ENCODE peak calls at places on chromosome 9, in four cellular contexts. P, C, K and J are unnamed samples.

GRCh38 chr9:134474058-134474370 is 147.8 kb downstream of the RXRA start:
- DNase-seq in C (no peak), K (no peak), P (no peak), J (no peak)

GRCh38 chr9:847505-847904 is 6.0 kb downstream of the DMRT1 start:
- DNase-seq in P (no peak), K (no peak), C (no peak), J (no peak)

GRCh38 chr9:14383296-14383695 is 69.4 kb upstream of the NFIB start:
- DNase-seq in P (no peak), C (no peak), K (no peak), J (no peak)

GRCh38 chr9:4334439-4334838 is 34.6 kb upstream of the GLIS3 start:
- DNase-seq in K (peak), P (peak), C (no peak), J (peak)

GRCh38 chr9:130467371-130467770 is 22.6 kb downstream of the ASS1 start:
- DNase-seq in P (no peak), K (no peak), C (no peak), J (no peak)

GRCh38 chr9:135701067-135701967 is 668 bp upstream of the KCNT1 start:
- DNase-seq in C (no peak), P (no peak), K (no peak), J (no peak)

GRCh38 chr9:123081824-123082223 is 48.4 kb downstream of the GPR21 start:
- DNase-seq in K (no peak), C (no peak), P (no peak), J (no peak)

GRCh38 chr9:93708987-93709302 is 132.6 kb downstream of the PHF2 start:
- DNase-seq in K (no peak), C (no peak), P (no peak), J (no peak)

GRCh38 chr9:137083418-137084004 is 3.3 kb upstream of the MAN1B1 start:
- DNase-seq in P (peak), K (peak), C (no peak), J (peak)

GRCh38 chr9:89701221-89701798 is 96.5 kb downstream of the GADD45G start:
- DNase-seq in P (no peak), K (no peak), C (peak), J (no peak)

GRCh38 chr9:68872026-68872501 is 141.8 kb downstream of the PRKACG start:
- DNase-seq in P (no peak), C (no peak), K (no peak), J (peak)

GRCh38 chr9:137150485-137151060 is 11.6 kb downstream of the GRIN1 start:
- DNase-seq in K (peak), C (no peak), P (no peak), J (peak)

GRCh38 chr9:16236326-16236725 is 634.1 kb downstream of the BNC2 start:
- DNase-seq in P (no peak), C (no peak), K (no peak), J (no peak)

GRCh38 chr9:13534006-13534405 is 254.5 kb upstream of the MPDZ start:
- DNase-seq in C (no peak), K (no peak), P (no peak), J (no peak)

GRCh38 chr9:114988962-114989599 is 58.7 kb upstream of the TNFSF8 start:
- DNase-seq in C (no peak), P (no peak), K (no peak), J (no peak)

GRCh38 chr9:38026840-38027527 is 42.0 kb downstream of the SHB start:
- DNase-seq in K (no peak), C (no peak), P (peak), J (no peak)

GRCh38 chr9:6681147-6681956 is 35.8 kb upstream of the GLDC start:
- DNase-seq in K (peak), P (peak), C (peak), J (peak)

GRCh38 chr9:98940278-98940677 is 3.4 kb upstream of the COL15A1 start:
- DNase-seq in K (no peak), P (no peak), C (no peak), J (no peak)

GRCh38 chr9:128554155-128554862 is 1.9 kb downstream of the SPTAN1 start:
- DNase-seq in C (peak), K (peak), P (peak), J (peak)

GRCh38 chr9:22742401-22742800 is 295.8 kb downstream of the DMRTA1 start:
- DNase-seq in C (no peak), K (no peak), P (no peak), J (no peak)

GRCh38 chr9:137919649-137920101 is 42.1 kb downstream of the CACNA1B start:
- DNase-seq in C (no peak), K (no peak), P (no peak), J (no peak)

GRCh38 chr9:16434522-16434921 is 435.9 kb downstream of the BNC2 start:
- DNase-seq in K (no peak), P (no peak), C (no peak), J (no peak)

GRCh38 chr9:98132158-98132557 is 13.1 kb upstream of the TRIM14 start:
- DNase-seq in P (no peak), K (no peak), C (no peak), J (no peak)

GRCh38 chr9:36191290-36191645 is 547 bp downstream of the CLTA start:
- DNase-seq in K (no peak), P (no peak), C (peak), J (peak)

GRCh38 chr9:15249042-15249818 is 57.8 kb downstream of the TTC39B start:
- DNase-seq in P (no peak), K (no peak), C (no peak), J (no peak)

GRCh38 chr9:37908698-37909186 is 4.8 kb upstream of the SLC25A51 start:
- DNase-seq in K (no peak), C (no peak), P (no peak), J (no peak)

GRCh38 chr9:95043826-95044225 is 273.7 kb downstream of the FANCC start:
- DNase-seq in C (no peak), K (no peak), P (no peak), J (no peak)

GRCh38 chr9:121674952-121675351 is 23.5 kb downstream of the DAB2IP start:
- DNase-seq in C (no peak), K (no peak), P (peak), J (no peak)

GRCh38 chr9:132842124-132843005 is 35.7 kb downstream of the AK8 start:
- DNase-seq in C (no peak), K (no peak), P (no peak), J (no peak)

GRCh38 chr9:20788526-20789421 is 104.7 kb downstream of the FOCAD start:
- DNase-seq in C (no peak), K (no peak), P (no peak), J (no peak)

GRCh38 chr9:114034663-114035062 is 43.4 kb downstream of the AMBP start:
- DNase-seq in P (peak), C (peak), K (no peak), J (no peak)

GRCh38 chr9:36005891-36006290 is 30.8 kb upstream of the RECK start:
- DNase-seq in P (no peak), K (no peak), C (no peak), J (no peak)

GRCh38 chr9:126395439-126396212 is 69.0 kb downstream of the MVB12B start:
- DNase-seq in P (no peak), K (peak), C (no peak), J (no peak)

GRCh38 chr9:111030492-111030891 is 7.8 kb downstream of the LPAR1 start:
- DNase-seq in P (no peak), C (no peak), K (no peak), J (no peak)

GRCh38 chr9:73565026-73565425 is 413.4 kb downstream of the ANXA1 start:
- DNase-seq in P (no peak), C (no peak), K (no peak), J (no peak)

GRCh38 chr9:75890541-75891276 is at the start of gene PCSK5:
- DNase-seq in P (peak), C (peak), K (peak), J (peak)